ENCODE peak calls at places on chromosomes 16 and 17, in ten cellular contexts. C is colonic mucosa; V is HuH-7.5; G is stimulated activated CD8-positive, alpha-beta memory T cell treated with anti-CD3 and anti-CD28 coated beads, Interleukin-4, amount 100 ng/mL, for 48 hours; R is RCC 7860; P is CD4-positive, alpha-beta memory T cell; F is Karpas-422; Y is amniotic stem cell; D is skeletal muscle cell; J is iris pigment epithelial cell. H is an unnamed sample.

GRCh38 chr16:22207715-22208360 is 1.8 kb downstream of the EEF2K start:
- DNase-seq in V (no peak), C (no peak), Y (no peak), R (no peak), F (no peak), G (no peak), D (no peak), J (no peak), P (no peak), H (no peak)

GRCh38 chr16:53159781-53160436 is 105.1 kb downstream of the CHD9 start:
- DNase-seq in F (peak), C (peak), D (peak), R (peak), J (peak), Y (peak), G (no peak), V (no peak), P (peak), H (no peak)

GRCh38 chr17:78313735-78314648 is 45.9 kb downstream of the SOCS3 start:
- DNase-seq in J (peak), R (peak), G (peak), V (peak), C (peak), Y (peak), D (no peak), F (peak), P (peak), H (peak)

GRCh38 chr16:19883296-19883951 is 1.2 kb downstream of the GPRC5B start:
- DNase-seq in P (no peak), C (peak), Y (no peak), F (no peak), R (no peak), G (no peak), D (no peak), J (peak), V (no peak), H (peak)

GRCh38 chr16:11550651-11551498 is 35.8 kb downstream of the LITAF start:
- DNase-seq in Y (no peak), D (no peak), J (peak), P (no peak), R (no peak), C (no peak), G (no peak), F (peak), V (no peak), H (no peak)

GRCh38 chr17:33169580-33170285 is 123.4 kb downstream of the ASIC2 start:
- DNase-seq in F (no peak), D (no peak), V (no peak), G (no peak), C (no peak), R (peak), P (no peak), J (peak), Y (no peak), H (no peak)

GRCh38 chr17:71909155-71909554 is 211.7 kb upstream of the SOX9 start:
- DNase-seq in R (no peak), D (no peak), F (no peak), J (no peak), P (no peak), G (no peak), Y (no peak), C (no peak), V (no peak), H (no peak)

GRCh38 chr16:62692685-62693084 is 656.4 kb upstream of the CDH8 start:
- DNase-seq in P (no peak), G (no peak), F (no peak), J (no peak), Y (no peak), V (no peak), D (no peak), C (no peak), R (no peak), H (no peak)

GRCh38 chr16:31700200-31700529 is 172.5 kb downstream of the AHSP start:
- DNase-seq in V (peak), F (no peak), Y (no peak), P (no peak), D (peak), R (no peak), J (peak), C (no peak), G (no peak), H (no peak)